ENCODE peak calls at places on chromosomes 6 and 20, in seven cellular contexts. One of them, this sample, is unnamed.
A peak's percentile ranks its signal among the peaks of the same experiment; 100 is the strongest.

GRCh38 chr6:34616230-34616591 is 60.1 kb upstream of the SPDEF start:
- DNase-seq in NCI-H1105: no peak
- DNase-seq in left cardiac atrium: no peak
- DNase-seq in islet precursor cell: no peak
- DNase-seq in NCI-H345: no peak
- DNase-seq in HEK293T: no peak
- DNase-seq in NAMALWA: no peak
- DNase-seq in this sample: peak; percentile 8

GRCh38 chr20:32455901-32456701 is 98.0 kb downstream of the ASXL1 start:
- DNase-seq in NCI-H1105: no peak
- DNase-seq in left cardiac atrium: no peak
- DNase-seq in islet precursor cell: no peak
- DNase-seq in NCI-H345: no peak
- DNase-seq in HEK293T: no peak
- DNase-seq in NAMALWA: no peak
- DNase-seq in this sample: no peak

GRCh38 chr6:3263091-3263490 is 4.3 kb downstream of the PSMG4 start:
- DNase-seq in NCI-H1105: no peak
- DNase-seq in left cardiac atrium: no peak
- DNase-seq in islet precursor cell: peak; percentile 36
- DNase-seq in NCI-H345: no peak
- DNase-seq in HEK293T: no peak
- DNase-seq in NAMALWA: no peak
- DNase-seq in this sample: no peak

GRCh38 chr6:2739335-2739734 is 11.4 kb downstream of the MYLK4 start:
- DNase-seq in NCI-H1105: no peak
- DNase-seq in left cardiac atrium: no peak
- DNase-seq in islet precursor cell: no peak
- DNase-seq in NCI-H345: no peak
- DNase-seq in HEK293T: no peak
- DNase-seq in NAMALWA: no peak
- DNase-seq in this sample: no peak

GRCh38 chr6:39037082-39037487 is 11.5 kb upstream of the GLP1R start:
- DNase-seq in NCI-H1105: no peak
- DNase-seq in left cardiac atrium: no peak
- DNase-seq in islet precursor cell: peak; percentile 12
- DNase-seq in NCI-H345: no peak
- DNase-seq in HEK293T: no peak
- DNase-seq in NAMALWA: no peak
- DNase-seq in this sample: no peak

GRCh38 chr20:3233991-3234498 is 4.9 kb downstream of the SLC4A11 start:
- DNase-seq in NCI-H1105: no peak
- DNase-seq in left cardiac atrium: no peak
- DNase-seq in islet precursor cell: no peak
- DNase-seq in NCI-H345: no peak
- DNase-seq in HEK293T: no peak
- DNase-seq in NAMALWA: no peak
- DNase-seq in this sample: no peak

GRCh38 chr20:62203378-62204030 is 16.6 kb downstream of the HRH3 start:
- DNase-seq in NCI-H1105: no peak
- DNase-seq in left cardiac atrium: peak; percentile 12
- DNase-seq in islet precursor cell: no peak
- DNase-seq in NCI-H345: no peak
- DNase-seq in HEK293T: no peak
- DNase-seq in NAMALWA: no peak
- DNase-seq in this sample: no peak

GRCh38 chr6:12336121-12336971 is 46.2 kb downstream of the EDN1 start:
- DNase-seq in NCI-H1105: no peak
- DNase-seq in left cardiac atrium: no peak
- DNase-seq in islet precursor cell: no peak
- DNase-seq in NCI-H345: no peak
- DNase-seq in HEK293T: no peak
- DNase-seq in NAMALWA: no peak
- DNase-seq in this sample: no peak

GRCh38 chr20:52404676-52405075 is 213.1 kb upstream of the ZFP64 start:
- DNase-seq in NCI-H1105: no peak
- DNase-seq in left cardiac atrium: no peak
- DNase-seq in islet precursor cell: no peak
- DNase-seq in NCI-H345: no peak
- DNase-seq in HEK293T: no peak
- DNase-seq in NAMALWA: no peak
- DNase-seq in this sample: no peak

GRCh38 chr6:137136065-137136464 is 37.4 kb downstream of the IL22RA2 start:
- DNase-seq in NCI-H1105: no peak
- DNase-seq in left cardiac atrium: no peak
- DNase-seq in islet precursor cell: no peak
- DNase-seq in NCI-H345: no peak
- DNase-seq in HEK293T: no peak
- DNase-seq in NAMALWA: no peak
- DNase-seq in this sample: no peak

GRCh38 chr6:158751192-158751591 is 68.0 kb downstream of the EZR start:
- DNase-seq in NCI-H1105: no peak
- DNase-seq in left cardiac atrium: no peak
- DNase-seq in islet precursor cell: peak; percentile 47
- DNase-seq in NCI-H345: no peak
- DNase-seq in HEK293T: no peak
- DNase-seq in NAMALWA: no peak
- DNase-seq in this sample: no peak

GRCh38 chr20:19304886-19305415 is 92.5 kb downstream of the SLC24A3 start:
- DNase-seq in NCI-H1105: no peak
- DNase-seq in left cardiac atrium: no peak
- DNase-seq in islet precursor cell: peak; percentile 24
- DNase-seq in NCI-H345: no peak
- DNase-seq in HEK293T: no peak
- DNase-seq in NAMALWA: no peak
- DNase-seq in this sample: no peak

GRCh38 chr6:36671687-36672375 is 6.7 kb upstream of the CDKN1A start:
- DNase-seq in NCI-H1105: no peak
- DNase-seq in left cardiac atrium: no peak
- DNase-seq in islet precursor cell: peak; percentile 77
- DNase-seq in NCI-H345: peak; percentile 29
- DNase-seq in HEK293T: no peak
- DNase-seq in NAMALWA: no peak
- DNase-seq in this sample: no peak

GRCh38 chr20:51136326-51136725 is 113.4 kb upstream of the KCNG1 start:
- DNase-seq in NCI-H1105: no peak
- DNase-seq in left cardiac atrium: no peak
- DNase-seq in islet precursor cell: no peak
- DNase-seq in NCI-H345: no peak
- DNase-seq in HEK293T: no peak
- DNase-seq in NAMALWA: no peak
- DNase-seq in this sample: no peak

GRCh38 chr6:158706369-158706982 is 56.6 kb downstream of the SYTL3 start:
- DNase-seq in NCI-H1105: no peak
- DNase-seq in left cardiac atrium: peak; percentile 75
- DNase-seq in islet precursor cell: peak; percentile 89
- DNase-seq in NCI-H345: no peak
- DNase-seq in HEK293T: peak; percentile 75
- DNase-seq in NAMALWA: peak; percentile 22
- DNase-seq in this sample: no peak

GRCh38 chr6:89454300-89454699 is 21.3 kb downstream of the ANKRD6 start:
- DNase-seq in NCI-H1105: no peak
- DNase-seq in left cardiac atrium: no peak
- DNase-seq in islet precursor cell: no peak
- DNase-seq in NCI-H345: no peak
- DNase-seq in HEK293T: no peak
- DNase-seq in NAMALWA: peak; percentile 36
- DNase-seq in this sample: no peak

GRCh38 chr6:131917318-131917717 is 33.9 kb downstream of the CCN2 start:
- DNase-seq in NCI-H1105: no peak
- DNase-seq in left cardiac atrium: no peak
- DNase-seq in islet precursor cell: no peak
- DNase-seq in NCI-H345: no peak
- DNase-seq in HEK293T: no peak
- DNase-seq in NAMALWA: peak; percentile 32
- DNase-seq in this sample: no peak